ENCODE peak calls at places on chromosome 19, in ten cellular contexts. R, U, A, J, V, F, W, M, D and L are unnamed samples.

GRCh38 chr19:516884-517424 is 9.7 kb downstream of the TPGS1 start:
- DNase-seq in R (no peak), V (no peak), D (no peak), U (no peak), A (no peak), M (no peak), W (no peak), F (peak; percentile 66), J (no peak), L (no peak)

GRCh38 chr19:58181902-58182576 is 822 bp upstream of the ZNF274 start:
- DNase-seq in F (peak; percentile 59), A (no peak), U (peak; percentile 59), W (no peak), R (peak; percentile 19), J (peak; percentile 74), M (peak; percentile 55), D (peak; percentile 12), V (no peak), L (no peak)

GRCh38 chr19:36009220-36009619 is 607 bp upstream of the SYNE4 start:
- DNase-seq in F (peak; percentile 82), R (peak; percentile 78), U (peak; percentile 80), V (peak; percentile 93), W (peak; percentile 45), J (peak; percentile 70), D (peak; percentile 68), M (peak; percentile 76), A (peak; percentile 44), L (no peak)

GRCh38 chr19:46944918-46945628 is 74.6 kb upstream of the NPAS1 start:
- DNase-seq in R (peak; percentile 74), W (peak; percentile 53), F (no peak), A (peak; percentile 57), V (no peak), D (no peak), U (peak; percentile 83), M (peak; percentile 62), J (no peak), L (no peak)

GRCh38 chr19:30322641-30323320 is 49.4 kb upstream of the ZNF536 start:
- DNase-seq in W (no peak), D (no peak), R (no peak), M (no peak), A (no peak), V (no peak), U (no peak), J (no peak), F (no peak), L (no peak)

GRCh38 chr19:36686365-36687213 is 823 bp upstream of the ZNF567 start:
- DNase-seq in V (no peak), J (no peak), M (peak; percentile 9), W (peak; percentile 2), R (no peak), U (no peak), D (no peak), A (no peak), F (no peak), L (no peak)

GRCh38 chr19:51407631-51408131 is 9.8 kb downstream of the SIGLEC10 start:
- DNase-seq in M (peak; percentile 44), V (no peak), U (no peak), R (no peak), J (peak; percentile 49), F (peak; percentile 68), A (no peak), D (no peak), W (no peak), L (no peak)

GRCh38 chr19:2607712-2608601 is 94.5 kb downstream of the GNG7 start:
- DNase-seq in V (no peak), F (no peak), D (no peak), M (no peak), U (no peak), R (no peak), J (peak; percentile 93), A (no peak), W (no peak), L (peak; percentile 80)

GRCh38 chr19:48554385-48555091 is 2.6 kb downstream of the SULT2B1 start:
- DNase-seq in W (no peak), U (no peak), F (peak; percentile 98), J (no peak), A (no peak), D (no peak), M (peak; percentile 36), V (no peak), R (no peak), L (no peak)

GRCh38 chr19:15544970-15545369 is 36.6 kb downstream of the CYP4F22 start:
- DNase-seq in J (no peak), M (no peak), U (no peak), F (no peak), D (no peak), V (no peak), R (no peak), A (no peak), W (no peak), L (no peak)

GRCh38 chr19:5696196-5697021 is 6.3 kb downstream of the RPL36 start:
- DNase-seq in W (no peak), F (no peak), U (no peak), A (no peak), J (no peak), M (no peak), D (no peak), R (no peak), V (no peak), L (peak; percentile 90)

GRCh38 chr19:4375620-4376228 is 24.6 kb downstream of the SH3GL1 start:
- DNase-seq in M (peak; percentile 86), A (no peak), W (peak; percentile 69), F (peak; percentile 85), D (no peak), R (peak; percentile 42), V (no peak), J (no peak), U (peak; percentile 72), L (no peak)

GRCh38 chr19:12800873-12801465 is 631 bp downstream of the PRDX2 start:
- DNase-seq in J (peak; percentile 58), W (no peak), D (peak; percentile 16), R (peak; percentile 48), A (no peak), F (peak; percentile 62), U (no peak), V (no peak), M (no peak), L (no peak)

GRCh38 chr19:14368011-14368513 is 13.2 kb upstream of the ADGRE5 start:
- DNase-seq in M (peak; percentile 21), F (no peak), D (no peak), U (no peak), W (no peak), V (no peak), A (no peak), J (no peak), R (no peak), L (no peak)

GRCh38 chr19:22595918-22596341 is 38.2 kb upstream of the ZNF492 start:
- DNase-seq in A (peak; percentile 50), J (no peak), V (no peak), M (no peak), D (no peak), U (peak; percentile 85), W (no peak), R (peak; percentile 28), F (no peak), L (no peak)

GRCh38 chr19:50252111-50252886 is 48.9 kb downstream of the MYH14 start:
- DNase-seq in D (no peak), R (no peak), J (peak; percentile 79), V (no peak), A (no peak), U (peak; percentile 29), F (peak; percentile 69), M (peak; percentile 34), W (no peak), L (no peak)

GRCh38 chr19:16139752-16140151 is 3.7 kb upstream of the HSH2D start:
- DNase-seq in M (no peak), U (no peak), J (no peak), A (no peak), D (no peak), F (no peak), W (no peak), V (no peak), R (no peak), L (no peak)

GRCh38 chr19:9836021-9836420 is 903 bp downstream of the PIN1 start:
- DNase-seq in D (no peak), A (no peak), U (no peak), W (no peak), R (no peak), V (no peak), M (peak; percentile 37), F (no peak), J (no peak), L (no peak)

GRCh38 chr19:46616631-46617322 is 8.1 kb downstream of the PTGIR start:
- DNase-seq in M (peak; percentile 82), W (peak; percentile 68), F (peak; percentile 85), R (no peak), D (peak; percentile 73), U (peak; percentile 65), V (peak; percentile 86), A (no peak), J (peak; percentile 77), L (no peak)

GRCh38 chr19:42762782-42763181 is 2.7 kb downstream of the PSG8 start:
- DNase-seq in W (peak; percentile 13), J (no peak), A (no peak), U (no peak), D (no peak), F (no peak), R (no peak), M (no peak), V (no peak), L (no peak)

GRCh38 chr19:44401108-44401786 is at the start of gene ZNF285:
- DNase-seq in A (peak; percentile 67), W (peak; percentile 95), R (peak; percentile 95), D (peak; percentile 89), V (peak; percentile 92), F (peak; percentile 97), U (peak; percentile 96), M (peak; percentile 98), J (peak; percentile 85), L (peak; percentile 98)

GRCh38 chr19:732325-733069 is 18.4 kb upstream of the MISP start:
- DNase-seq in F (no peak), A (no peak), J (no peak), R (no peak), V (no peak), M (no peak), U (no peak), D (no peak), W (no peak), L (no peak)

GRCh38 chr19:55576746-55577145 is 3.9 kb downstream of the ZNF579 start:
- DNase-seq in F (no peak), W (no peak), J (no peak), A (no peak), M (no peak), U (no peak), R (no peak), V (no peak), D (no peak), L (no peak)

GRCh38 chr19:14367016-14367415 is 14.2 kb upstream of the ADGRE5 start:
- DNase-seq in M (no peak), F (no peak), D (no peak), V (no peak), A (no peak), U (no peak), J (no peak), R (no peak), W (no peak), L (no peak)